ENCODE peak calls at places on chromosomes 11 and 22, in eight cellular contexts. One of them, this sample, is unnamed.

GRCh38 chr11:30454108-30454507 is 131.2 kb downstream of the ARL14EP start:
- DNase-seq in naive thymus-derived CD4-positive, alpha-beta T cell: no peak
- DNase-seq in stimulated activated CD4-positive, alpha-beta T cell treated with anti-CD3 and anti-CD28 coated beads, TNF-alpha, amount 100 ng/mL, for 4 hours: no peak
- DNase-seq in coronary artery: no peak
- DNase-seq in PC-9: no peak
- DNase-seq in hepatocyte: no peak
- DNase-seq in posterior vena cava: no peak
- DNase-seq in amniotic stem cell: no peak
- DNase-seq in this sample: no peak

GRCh38 chr22:40211481-40212052 is 33.8 kb downstream of the TNRC6B start:
- DNase-seq in posterior vena cava: peak
- DNase-seq in hepatocyte: no peak
- DNase-seq in coronary artery: no peak
- DNase-seq in naive thymus-derived CD4-positive, alpha-beta T cell: no peak
- DNase-seq in amniotic stem cell: no peak
- DNase-seq in PC-9: no peak
- DNase-seq in stimulated activated CD4-positive, alpha-beta T cell treated with anti-CD3 and anti-CD28 coated beads, TNF-alpha, amount 100 ng/mL, for 4 hours: no peak
- DNase-seq in this sample: no peak

GRCh38 chr11:31060880-31061279 is 308.7 kb downstream of the DCDC1 start:
- DNase-seq in stimulated activated CD4-positive, alpha-beta T cell treated with anti-CD3 and anti-CD28 coated beads, TNF-alpha, amount 100 ng/mL, for 4 hours: no peak
- DNase-seq in amniotic stem cell: no peak
- DNase-seq in posterior vena cava: no peak
- DNase-seq in coronary artery: no peak
- DNase-seq in PC-9: no peak
- DNase-seq in hepatocyte: no peak
- DNase-seq in naive thymus-derived CD4-positive, alpha-beta T cell: no peak
- DNase-seq in this sample: no peak

GRCh38 chr11:104003491-104003890 is 32.9 kb upstream of the DDI1 start:
- DNase-seq in PC-9: no peak
- DNase-seq in stimulated activated CD4-positive, alpha-beta T cell treated with anti-CD3 and anti-CD28 coated beads, TNF-alpha, amount 100 ng/mL, for 4 hours: no peak
- DNase-seq in hepatocyte: no peak
- DNase-seq in coronary artery: no peak
- DNase-seq in amniotic stem cell: no peak
- DNase-seq in posterior vena cava: no peak
- DNase-seq in naive thymus-derived CD4-positive, alpha-beta T cell: no peak
- DNase-seq in this sample: no peak

GRCh38 chr11:93432247-93432646 is 101.7 kb downstream of the DEUP1 start:
- DNase-seq in amniotic stem cell: no peak
- DNase-seq in coronary artery: no peak
- DNase-seq in posterior vena cava: no peak
- DNase-seq in naive thymus-derived CD4-positive, alpha-beta T cell: no peak
- DNase-seq in PC-9: no peak
- DNase-seq in hepatocyte: no peak
- DNase-seq in stimulated activated CD4-positive, alpha-beta T cell treated with anti-CD3 and anti-CD28 coated beads, TNF-alpha, amount 100 ng/mL, for 4 hours: no peak
- DNase-seq in this sample: no peak

GRCh38 chr22:50209893-50210292 is 9.1 kb downstream of the SELENOO start:
- DNase-seq in PC-9: peak
- DNase-seq in posterior vena cava: no peak
- DNase-seq in hepatocyte: peak
- DNase-seq in amniotic stem cell: no peak
- DNase-seq in stimulated activated CD4-positive, alpha-beta T cell treated with anti-CD3 and anti-CD28 coated beads, TNF-alpha, amount 100 ng/mL, for 4 hours: no peak
- DNase-seq in coronary artery: no peak
- DNase-seq in naive thymus-derived CD4-positive, alpha-beta T cell: peak
- DNase-seq in this sample: peak

GRCh38 chr11:65159005-65159404 is 11.0 kb upstream of the SPDYC start:
- DNase-seq in hepatocyte: no peak
- DNase-seq in coronary artery: no peak
- DNase-seq in PC-9: no peak
- DNase-seq in amniotic stem cell: no peak
- DNase-seq in posterior vena cava: no peak
- DNase-seq in stimulated activated CD4-positive, alpha-beta T cell treated with anti-CD3 and anti-CD28 coated beads, TNF-alpha, amount 100 ng/mL, for 4 hours: no peak
- DNase-seq in naive thymus-derived CD4-positive, alpha-beta T cell: no peak
- DNase-seq in this sample: no peak

GRCh38 chr11:16857186-16857585 is 118.7 kb downstream of the C11orf58 start:
- DNase-seq in stimulated activated CD4-positive, alpha-beta T cell treated with anti-CD3 and anti-CD28 coated beads, TNF-alpha, amount 100 ng/mL, for 4 hours: no peak
- DNase-seq in posterior vena cava: no peak
- DNase-seq in PC-9: no peak
- DNase-seq in hepatocyte: no peak
- DNase-seq in amniotic stem cell: no peak
- DNase-seq in naive thymus-derived CD4-positive, alpha-beta T cell: no peak
- DNase-seq in coronary artery: no peak
- DNase-seq in this sample: no peak

GRCh38 chr11:120521176-120521575 is 9.6 kb downstream of the GRIK4 start:
- DNase-seq in PC-9: no peak
- DNase-seq in naive thymus-derived CD4-positive, alpha-beta T cell: no peak
- DNase-seq in posterior vena cava: peak
- DNase-seq in hepatocyte: no peak
- DNase-seq in amniotic stem cell: no peak
- DNase-seq in coronary artery: no peak
- DNase-seq in stimulated activated CD4-positive, alpha-beta T cell treated with anti-CD3 and anti-CD28 coated beads, TNF-alpha, amount 100 ng/mL, for 4 hours: no peak
- DNase-seq in this sample: no peak

GRCh38 chr11:30878400-30878799 is 292.2 kb upstream of the MPPED2 start:
- DNase-seq in PC-9: no peak
- DNase-seq in coronary artery: no peak
- DNase-seq in stimulated activated CD4-positive, alpha-beta T cell treated with anti-CD3 and anti-CD28 coated beads, TNF-alpha, amount 100 ng/mL, for 4 hours: no peak
- DNase-seq in hepatocyte: no peak
- DNase-seq in amniotic stem cell: no peak
- DNase-seq in naive thymus-derived CD4-positive, alpha-beta T cell: no peak
- DNase-seq in posterior vena cava: no peak
- DNase-seq in this sample: no peak

GRCh38 chr11:70854891-70855556 is 397.4 kb downstream of the SHANK2 start:
- DNase-seq in amniotic stem cell: no peak
- DNase-seq in naive thymus-derived CD4-positive, alpha-beta T cell: no peak
- DNase-seq in stimulated activated CD4-positive, alpha-beta T cell treated with anti-CD3 and anti-CD28 coated beads, TNF-alpha, amount 100 ng/mL, for 4 hours: no peak
- DNase-seq in PC-9: no peak
- DNase-seq in coronary artery: no peak
- DNase-seq in posterior vena cava: no peak
- DNase-seq in hepatocyte: no peak
- DNase-seq in this sample: no peak

GRCh38 chr11:12042215-12042676 is 33.8 kb upstream of the DKK3 start:
- DNase-seq in hepatocyte: peak
- DNase-seq in amniotic stem cell: peak
- DNase-seq in coronary artery: no peak
- DNase-seq in naive thymus-derived CD4-positive, alpha-beta T cell: no peak
- DNase-seq in PC-9: peak
- DNase-seq in stimulated activated CD4-positive, alpha-beta T cell treated with anti-CD3 and anti-CD28 coated beads, TNF-alpha, amount 100 ng/mL, for 4 hours: no peak
- DNase-seq in posterior vena cava: no peak
- DNase-seq in this sample: no peak

GRCh38 chr11:70532066-70532440 is 133.7 kb downstream of the CTTN start:
- DNase-seq in PC-9: no peak
- DNase-seq in coronary artery: no peak
- DNase-seq in hepatocyte: no peak
- DNase-seq in posterior vena cava: peak
- DNase-seq in amniotic stem cell: no peak
- DNase-seq in stimulated activated CD4-positive, alpha-beta T cell treated with anti-CD3 and anti-CD28 coated beads, TNF-alpha, amount 100 ng/mL, for 4 hours: no peak
- DNase-seq in naive thymus-derived CD4-positive, alpha-beta T cell: no peak
- DNase-seq in this sample: no peak

GRCh38 chr22:23393721-23394320 is 186.3 kb downstream of the IGLL1 start:
- DNase-seq in naive thymus-derived CD4-positive, alpha-beta T cell: no peak
- DNase-seq in amniotic stem cell: no peak
- DNase-seq in stimulated activated CD4-positive, alpha-beta T cell treated with anti-CD3 and anti-CD28 coated beads, TNF-alpha, amount 100 ng/mL, for 4 hours: no peak
- DNase-seq in PC-9: no peak
- DNase-seq in posterior vena cava: peak
- DNase-seq in hepatocyte: no peak
- DNase-seq in coronary artery: no peak
- DNase-seq in this sample: no peak

GRCh38 chr11:88656960-88657738 is 319.6 kb upstream of the CTSC start:
- DNase-seq in naive thymus-derived CD4-positive, alpha-beta T cell: no peak
- DNase-seq in hepatocyte: no peak
- DNase-seq in PC-9: no peak
- DNase-seq in stimulated activated CD4-positive, alpha-beta T cell treated with anti-CD3 and anti-CD28 coated beads, TNF-alpha, amount 100 ng/mL, for 4 hours: no peak
- DNase-seq in amniotic stem cell: no peak
- DNase-seq in posterior vena cava: no peak
- DNase-seq in coronary artery: no peak
- DNase-seq in this sample: no peak

GRCh38 chr22:40189979-40190378 is 12.3 kb downstream of the TNRC6B start:
- DNase-seq in naive thymus-derived CD4-positive, alpha-beta T cell: no peak
- DNase-seq in hepatocyte: no peak
- DNase-seq in coronary artery: no peak
- DNase-seq in amniotic stem cell: no peak
- DNase-seq in posterior vena cava: no peak
- DNase-seq in stimulated activated CD4-positive, alpha-beta T cell treated with anti-CD3 and anti-CD28 coated beads, TNF-alpha, amount 100 ng/mL, for 4 hours: no peak
- DNase-seq in PC-9: no peak
- DNase-seq in this sample: no peak

GRCh38 chr11:63805844-63806415 is 7.3 kb upstream of the SPINDOC start:
- DNase-seq in posterior vena cava: no peak
- DNase-seq in stimulated activated CD4-positive, alpha-beta T cell treated with anti-CD3 and anti-CD28 coated beads, TNF-alpha, amount 100 ng/mL, for 4 hours: no peak
- DNase-seq in coronary artery: no peak
- DNase-seq in amniotic stem cell: no peak
- DNase-seq in PC-9: no peak
- DNase-seq in hepatocyte: no peak
- DNase-seq in naive thymus-derived CD4-positive, alpha-beta T cell: no peak
- DNase-seq in this sample: no peak

GRCh38 chr22:22796729-22797128 is 90.9 kb upstream of the IGLL5 start:
- DNase-seq in naive thymus-derived CD4-positive, alpha-beta T cell: no peak
- DNase-seq in hepatocyte: no peak
- DNase-seq in amniotic stem cell: no peak
- DNase-seq in posterior vena cava: no peak
- DNase-seq in stimulated activated CD4-positive, alpha-beta T cell treated with anti-CD3 and anti-CD28 coated beads, TNF-alpha, amount 100 ng/mL, for 4 hours: no peak
- DNase-seq in PC-9: no peak
- DNase-seq in coronary artery: no peak
- DNase-seq in this sample: no peak

GRCh38 chr22:38881464-38881871 is 9.5 kb upstream of the CBX6 start:
- DNase-seq in PC-9: no peak
- DNase-seq in naive thymus-derived CD4-positive, alpha-beta T cell: no peak
- DNase-seq in coronary artery: peak
- DNase-seq in hepatocyte: no peak
- DNase-seq in amniotic stem cell: no peak
- DNase-seq in stimulated activated CD4-positive, alpha-beta T cell treated with anti-CD3 and anti-CD28 coated beads, TNF-alpha, amount 100 ng/mL, for 4 hours: no peak
- DNase-seq in posterior vena cava: no peak
- DNase-seq in this sample: no peak

GRCh38 chr11:105042178-105042577 is 3.0 kb downstream of the CARD16 start:
- DNase-seq in hepatocyte: no peak
- DNase-seq in naive thymus-derived CD4-positive, alpha-beta T cell: no peak
- DNase-seq in posterior vena cava: no peak
- DNase-seq in stimulated activated CD4-positive, alpha-beta T cell treated with anti-CD3 and anti-CD28 coated beads, TNF-alpha, amount 100 ng/mL, for 4 hours: no peak
- DNase-seq in PC-9: no peak
- DNase-seq in coronary artery: no peak
- DNase-seq in amniotic stem cell: no peak
- DNase-seq in this sample: no peak

GRCh38 chr11:7671807-7672206 is 1.5 kb downstream of the CYB5R2 start:
- DNase-seq in posterior vena cava: no peak
- DNase-seq in naive thymus-derived CD4-positive, alpha-beta T cell: no peak
- DNase-seq in hepatocyte: peak
- DNase-seq in stimulated activated CD4-positive, alpha-beta T cell treated with anti-CD3 and anti-CD28 coated beads, TNF-alpha, amount 100 ng/mL, for 4 hours: no peak
- DNase-seq in coronary artery: no peak
- DNase-seq in PC-9: peak
- DNase-seq in amniotic stem cell: no peak
- DNase-seq in this sample: no peak

GRCh38 chr11:44916797-44917196 is 33.9 kb downstream of the TP53I11 start:
- DNase-seq in naive thymus-derived CD4-positive, alpha-beta T cell: no peak
- DNase-seq in posterior vena cava: no peak
- DNase-seq in coronary artery: no peak
- DNase-seq in PC-9: no peak
- DNase-seq in stimulated activated CD4-positive, alpha-beta T cell treated with anti-CD3 and anti-CD28 coated beads, TNF-alpha, amount 100 ng/mL, for 4 hours: no peak
- DNase-seq in hepatocyte: no peak
- DNase-seq in amniotic stem cell: no peak
- DNase-seq in this sample: no peak

GRCh38 chr22:41540365-41540764 is 3.9 kb downstream of the POLR3H start:
- DNase-seq in stimulated activated CD4-positive, alpha-beta T cell treated with anti-CD3 and anti-CD28 coated beads, TNF-alpha, amount 100 ng/mL, for 4 hours: no peak
- DNase-seq in coronary artery: no peak
- DNase-seq in posterior vena cava: no peak
- DNase-seq in PC-9: no peak
- DNase-seq in amniotic stem cell: no peak
- DNase-seq in naive thymus-derived CD4-positive, alpha-beta T cell: no peak
- DNase-seq in hepatocyte: no peak
- DNase-seq in this sample: no peak

GRCh38 chr22:36470994-36471331 is 10.5 kb downstream of the TXN2 start:
- DNase-seq in posterior vena cava: no peak
- DNase-seq in stimulated activated CD4-positive, alpha-beta T cell treated with anti-CD3 and anti-CD28 coated beads, TNF-alpha, amount 100 ng/mL, for 4 hours: no peak
- DNase-seq in coronary artery: no peak
- DNase-seq in amniotic stem cell: no peak
- DNase-seq in naive thymus-derived CD4-positive, alpha-beta T cell: no peak
- DNase-seq in hepatocyte: no peak
- DNase-seq in PC-9: no peak
- DNase-seq in this sample: no peak

GRCh38 chr11:62732830-62733229 is 4.5 kb downstream of the TTC9C start:
- DNase-seq in amniotic stem cell: no peak
- DNase-seq in naive thymus-derived CD4-positive, alpha-beta T cell: no peak
- DNase-seq in coronary artery: no peak
- DNase-seq in stimulated activated CD4-positive, alpha-beta T cell treated with anti-CD3 and anti-CD28 coated beads, TNF-alpha, amount 100 ng/mL, for 4 hours: no peak
- DNase-seq in hepatocyte: no peak
- DNase-seq in PC-9: no peak
- DNase-seq in posterior vena cava: no peak
- DNase-seq in this sample: no peak

GRCh38 chr11:45457649-45458048 is 171.5 kb upstream of the SYT13 start:
- DNase-seq in hepatocyte: peak
- DNase-seq in stimulated activated CD4-positive, alpha-beta T cell treated with anti-CD3 and anti-CD28 coated beads, TNF-alpha, amount 100 ng/mL, for 4 hours: no peak
- DNase-seq in PC-9: no peak
- DNase-seq in posterior vena cava: no peak
- DNase-seq in amniotic stem cell: peak
- DNase-seq in coronary artery: no peak
- DNase-seq in naive thymus-derived CD4-positive, alpha-beta T cell: no peak
- DNase-seq in this sample: no peak

GRCh38 chr11:7572001-7572712 is 58.4 kb downstream of the PPFIBP2 start:
- DNase-seq in PC-9: peak
- DNase-seq in coronary artery: no peak
- DNase-seq in naive thymus-derived CD4-positive, alpha-beta T cell: no peak
- DNase-seq in posterior vena cava: no peak
- DNase-seq in hepatocyte: peak
- DNase-seq in stimulated activated CD4-positive, alpha-beta T cell treated with anti-CD3 and anti-CD28 coated beads, TNF-alpha, amount 100 ng/mL, for 4 hours: no peak
- DNase-seq in amniotic stem cell: no peak
- DNase-seq in this sample: no peak